ENCODE peak calls at places on chromosome 20, in six cellular contexts. One of them, this sample, is unnamed.
A peak's percentile ranks its signal among the peaks of the same experiment; 100 is the strongest.

GRCh38 chr20:47543006-47543431 is 41.3 kb downstream of the NCOA3 start:
- DNase-seq in upper lobe of right lung: no peak
- DNase-seq in activated CD8-positive, alpha-beta memory T cell treated with anti-CD3 and anti-CD28 coated beads for 4 hours: no peak
- DNase-seq in pancreas: no peak
- DNase-seq in retina: no peak
- DNase-seq in RWPE1: no peak
- DNase-seq in this sample: no peak

GRCh38 chr20:62753626-62754025 is 42.6 kb upstream of the MRGBP start:
- DNase-seq in upper lobe of right lung: no peak
- DNase-seq in activated CD8-positive, alpha-beta memory T cell treated with anti-CD3 and anti-CD28 coated beads for 4 hours: no peak
- DNase-seq in pancreas: peak; percentile 40
- DNase-seq in retina: peak; percentile 4
- DNase-seq in RWPE1: no peak
- DNase-seq in this sample: peak; percentile 63

GRCh38 chr20:46112430-46113020 is 5.6 kb upstream of the CD40 start:
- DNase-seq in upper lobe of right lung: no peak
- DNase-seq in activated CD8-positive, alpha-beta memory T cell treated with anti-CD3 and anti-CD28 coated beads for 4 hours: no peak
- DNase-seq in pancreas: no peak
- DNase-seq in retina: no peak
- DNase-seq in RWPE1: no peak
- DNase-seq in this sample: no peak

GRCh38 chr20:17749979-17750721 is 50.4 kb downstream of the BANF2 start:
- DNase-seq in upper lobe of right lung: peak; percentile 77
- DNase-seq in activated CD8-positive, alpha-beta memory T cell treated with anti-CD3 and anti-CD28 coated beads for 4 hours: no peak
- DNase-seq in pancreas: no peak
- DNase-seq in retina: no peak
- DNase-seq in RWPE1: no peak
- DNase-seq in this sample: peak; percentile 88

GRCh38 chr20:33578510-33578909 is 83.6 kb upstream of the C20orf144 start:
- DNase-seq in upper lobe of right lung: no peak
- DNase-seq in activated CD8-positive, alpha-beta memory T cell treated with anti-CD3 and anti-CD28 coated beads for 4 hours: no peak
- DNase-seq in pancreas: no peak
- DNase-seq in retina: no peak
- DNase-seq in RWPE1: no peak
- DNase-seq in this sample: no peak

GRCh38 chr20:59043698-59044097 is 1.1 kb upstream of the PRELID3B start:
- DNase-seq in upper lobe of right lung: no peak
- DNase-seq in activated CD8-positive, alpha-beta memory T cell treated with anti-CD3 and anti-CD28 coated beads for 4 hours: no peak
- DNase-seq in pancreas: no peak
- DNase-seq in retina: peak; percentile 29
- DNase-seq in RWPE1: no peak
- DNase-seq in this sample: no peak

GRCh38 chr20:49823152-49823847 is 10.7 kb downstream of the SLC9A8 start:
- DNase-seq in upper lobe of right lung: no peak
- DNase-seq in activated CD8-positive, alpha-beta memory T cell treated with anti-CD3 and anti-CD28 coated beads for 4 hours: no peak
- DNase-seq in pancreas: no peak
- DNase-seq in retina: no peak
- DNase-seq in RWPE1: no peak
- DNase-seq in this sample: no peak

GRCh38 chr20:35232575-35232974 is 6.1 kb downstream of the MMP24 start:
- DNase-seq in upper lobe of right lung: no peak
- DNase-seq in activated CD8-positive, alpha-beta memory T cell treated with anti-CD3 and anti-CD28 coated beads for 4 hours: no peak
- DNase-seq in pancreas: no peak
- DNase-seq in retina: no peak
- DNase-seq in RWPE1: no peak
- DNase-seq in this sample: no peak

GRCh38 chr20:59817406-59817805 is 116.0 kb downstream of the SYCP2 start:
- DNase-seq in upper lobe of right lung: no peak
- DNase-seq in activated CD8-positive, alpha-beta memory T cell treated with anti-CD3 and anti-CD28 coated beads for 4 hours: no peak
- DNase-seq in pancreas: no peak
- DNase-seq in retina: no peak
- DNase-seq in RWPE1: no peak
- DNase-seq in this sample: no peak

GRCh38 chr20:25859649-25860530 is 163.2 kb upstream of the ZNF337 start:
- DNase-seq in upper lobe of right lung: peak; percentile 88
- DNase-seq in activated CD8-positive, alpha-beta memory T cell treated with anti-CD3 and anti-CD28 coated beads for 4 hours: peak; percentile 36
- DNase-seq in pancreas: peak; percentile 94
- DNase-seq in retina: peak; percentile 88
- DNase-seq in RWPE1: peak; percentile 29
- DNase-seq in this sample: peak; percentile 90

GRCh38 chr20:8812818-8813217 is 256.1 kb upstream of the PLCB4 start:
- DNase-seq in upper lobe of right lung: no peak
- DNase-seq in activated CD8-positive, alpha-beta memory T cell treated with anti-CD3 and anti-CD28 coated beads for 4 hours: no peak
- DNase-seq in pancreas: no peak
- DNase-seq in retina: no peak
- DNase-seq in RWPE1: no peak
- DNase-seq in this sample: peak; percentile 72

GRCh38 chr20:53900380-53900999 is 169.9 kb downstream of the BCAS1 start:
- DNase-seq in upper lobe of right lung: no peak
- DNase-seq in activated CD8-positive, alpha-beta memory T cell treated with anti-CD3 and anti-CD28 coated beads for 4 hours: no peak
- DNase-seq in pancreas: no peak
- DNase-seq in retina: no peak
- DNase-seq in RWPE1: peak; percentile 78
- DNase-seq in this sample: no peak

GRCh38 chr20:57435498-57436222 is 44.5 kb downstream of the RBM38 start:
- DNase-seq in upper lobe of right lung: peak; percentile 85
- DNase-seq in activated CD8-positive, alpha-beta memory T cell treated with anti-CD3 and anti-CD28 coated beads for 4 hours: no peak
- DNase-seq in pancreas: peak; percentile 93
- DNase-seq in retina: peak; percentile 69
- DNase-seq in RWPE1: peak; percentile 85
- DNase-seq in this sample: peak; percentile 86

GRCh38 chr20:51360451-51361230 is 181.9 kb downstream of the NFATC2 start:
- DNase-seq in upper lobe of right lung: peak; percentile 47
- DNase-seq in activated CD8-positive, alpha-beta memory T cell treated with anti-CD3 and anti-CD28 coated beads for 4 hours: no peak
- DNase-seq in pancreas: no peak
- DNase-seq in retina: no peak
- DNase-seq in RWPE1: peak; percentile 94
- DNase-seq in this sample: no peak

GRCh38 chr20:10949930-10950783 is 276.4 kb upstream of the JAG1 start:
- DNase-seq in upper lobe of right lung: no peak
- DNase-seq in activated CD8-positive, alpha-beta memory T cell treated with anti-CD3 and anti-CD28 coated beads for 4 hours: no peak
- DNase-seq in pancreas: no peak
- DNase-seq in retina: no peak
- DNase-seq in RWPE1: no peak
- DNase-seq in this sample: no peak

GRCh38 chr20:42308980-42309524 is 690.9 kb upstream of the CHD6 start:
- DNase-seq in upper lobe of right lung: no peak
- DNase-seq in activated CD8-positive, alpha-beta memory T cell treated with anti-CD3 and anti-CD28 coated beads for 4 hours: no peak
- DNase-seq in pancreas: no peak
- DNase-seq in retina: no peak
- DNase-seq in RWPE1: no peak
- DNase-seq in this sample: no peak

GRCh38 chr20:47558699-47559098 is 57.0 kb downstream of the NCOA3 start:
- DNase-seq in upper lobe of right lung: no peak
- DNase-seq in activated CD8-positive, alpha-beta memory T cell treated with anti-CD3 and anti-CD28 coated beads for 4 hours: no peak
- DNase-seq in pancreas: no peak
- DNase-seq in retina: no peak
- DNase-seq in RWPE1: no peak
- DNase-seq in this sample: no peak

GRCh38 chr20:25744261-25744660 is 47.6 kb upstream of the ZNF337 start:
- DNase-seq in upper lobe of right lung: no peak
- DNase-seq in activated CD8-positive, alpha-beta memory T cell treated with anti-CD3 and anti-CD28 coated beads for 4 hours: no peak
- DNase-seq in pancreas: no peak
- DNase-seq in retina: no peak
- DNase-seq in RWPE1: no peak
- DNase-seq in this sample: no peak